ENCODE peak calls at places on chromosomes 7 and 10, in ten cellular contexts. K is amygdala; R is CD8-positive, alpha-beta memory T cell; O is SIG-M5; E is A673; C is NCI-H526; J is astrocyte; A is H9; D is NCI-H1436; Q is GM20000. H is an unnamed sample.

GRCh38 chr10:70726909-70727495 is 54.7 kb downstream of the ADAMTS14 start:
- DNase-seq in K (peak; percentile 19), R (no peak), O (no peak), E (no peak), C (no peak), J (no peak), A (no peak), D (no peak), Q (no peak), H (no peak)

GRCh38 chr10:102555781-102556328 is 52.1 kb downstream of the SUFU start:
- DNase-seq in K (no peak), R (no peak), O (no peak), E (no peak), C (no peak), J (peak; percentile 80), A (no peak), D (no peak), Q (no peak), H (no peak)

GRCh38 chr10:102540023-102540422 is 36.3 kb downstream of the SUFU start:
- DNase-seq in K (no peak), R (no peak), O (no peak), E (peak; percentile 30), C (no peak), J (no peak), A (no peak), D (no peak), Q (peak; percentile 35), H (no peak)

GRCh38 chr10:125060486-125060850 is 99.9 kb downstream of the CTBP2 start:
- DNase-seq in K (no peak), R (no peak), O (no peak), E (peak; percentile 54), C (no peak), J (peak; percentile 84), A (no peak), D (no peak), Q (no peak), H (no peak)

GRCh38 chr7:129990403-129991192 is 37.8 kb upstream of the UBE2H start:
- DNase-seq in K (no peak), R (no peak), O (no peak), E (no peak), C (no peak), J (peak; percentile 17), A (peak; percentile 37), D (no peak), Q (no peak), H (no peak)

GRCh38 chr10:118002581-118002980 is 44.2 kb downstream of the RAB11FIP2 start:
- DNase-seq in K (no peak), R (no peak), O (peak; percentile 38), E (peak; percentile 3), C (no peak), J (no peak), A (no peak), D (no peak), Q (no peak), H (no peak)

GRCh38 chr10:48363617-48364355 is 57.3 kb downstream of the MAPK8 start:
- DNase-seq in K (no peak), R (peak; percentile 8), O (no peak), E (peak; percentile 82), C (peak; percentile 35), J (peak; percentile 55), A (no peak), D (peak; percentile 39), Q (peak; percentile 42), H (no peak)

GRCh38 chr10:116132716-116133420 is 140.1 kb downstream of the GFRA1 start:
- DNase-seq in K (no peak), R (no peak), O (no peak), E (no peak), C (no peak), J (no peak), A (no peak), D (no peak), Q (no peak), H (peak; percentile 29)

GRCh38 chr10:126651461-126651860 is 19.0 kb downstream of the C10orf90 start:
- DNase-seq in K (no peak), R (no peak), O (no peak), E (no peak), C (no peak), J (no peak), A (no peak), D (no peak), Q (no peak), H (no peak)

GRCh38 chr7:3979956-3980643 is 679.0 kb downstream of the SDK1 start:
- DNase-seq in K (no peak), R (no peak), O (no peak), E (no peak), C (no peak), J (peak; percentile 73), A (no peak), D (no peak), Q (no peak), H (no peak)

GRCh38 chr10:86389441-86390193 is 23.0 kb upstream of the GRID1 start:
- DNase-seq in K (no peak), R (no peak), O (no peak), E (no peak), C (no peak), J (no peak), A (peak; percentile 94), D (no peak), Q (peak; percentile 89), H (peak; percentile 83)

GRCh38 chr7:30147785-30148184 is 13.0 kb downstream of the MTURN start:
- DNase-seq in K (no peak), R (no peak), O (no peak), E (no peak), C (no peak), J (no peak), A (no peak), D (no peak), Q (no peak), H (no peak)

GRCh38 chr10:120422459-120422858 is 34.6 kb upstream of the PLPP4 start:
- DNase-seq in K (no peak), R (no peak), O (no peak), E (no peak), C (no peak), J (peak; percentile 97), A (no peak), D (no peak), Q (no peak), H (no peak)

GRCh38 chr7:680411-681127 is 45.9 kb upstream of the DNAAF5 start:
- DNase-seq in K (no peak), R (no peak), O (no peak), E (no peak), C (no peak), J (no peak), A (no peak), D (no peak), Q (no peak), H (no peak)

GRCh38 chr7:7742223-7742622 is 23.8 kb upstream of the RPA3 start:
- DNase-seq in K (no peak), R (no peak), O (no peak), E (no peak), C (no peak), J (no peak), A (peak; percentile 48), D (no peak), Q (no peak), H (no peak)

GRCh38 chr10:75487087-75487784 is 55.8 kb downstream of the LRMDA start:
- DNase-seq in K (no peak), R (no peak), O (no peak), E (no peak), C (no peak), J (peak; percentile 68), A (no peak), D (no peak), Q (no peak), H (no peak)

GRCh38 chr7:129401968-129402860 is 32.0 kb upstream of the STRIP2 start:
- DNase-seq in K (no peak), R (no peak), O (no peak), E (peak; percentile 23), C (no peak), J (no peak), A (no peak), D (no peak), Q (peak; percentile 13), H (no peak)

GRCh38 chr10:1665681-1666080 is 71.6 kb downstream of the ADARB2 start:
- DNase-seq in K (no peak), R (no peak), O (no peak), E (no peak), C (no peak), J (no peak), A (no peak), D (no peak), Q (no peak), H (no peak)

GRCh38 chr10:52729259-52730104 is 43.1 kb downstream of the MBL2 start:
- DNase-seq in K (no peak), R (no peak), O (no peak), E (peak; percentile 54), C (no peak), J (peak; percentile 7), A (no peak), D (no peak), Q (peak; percentile 36), H (no peak)

GRCh38 chr7:27154901-27155815 is 1.3 kb downstream of the HOXA7 start:
- DNase-seq in K (no peak), R (no peak), O (no peak), E (no peak), C (no peak), J (no peak), A (no peak), D (no peak), Q (no peak), H (no peak)

GRCh38 chr10:27390681-27391080 is 113.4 kb upstream of the RAB18 start:
- DNase-seq in K (no peak), R (no peak), O (no peak), E (no peak), C (no peak), J (no peak), A (no peak), D (no peak), Q (no peak), H (no peak)

GRCh38 chr7:122413339-122413738 is 108.8 kb upstream of the FEZF1 start:
- DNase-seq in K (no peak), R (no peak), O (no peak), E (no peak), C (no peak), J (no peak), A (no peak), D (peak; percentile 32), Q (no peak), H (no peak)

GRCh38 chr10:79347894-79348639 is 798 bp downstream of the PPIF start:
- DNase-seq in K (no peak), R (peak; percentile 61), O (no peak), E (peak; percentile 68), C (no peak), J (peak; percentile 51), A (peak; percentile 52), D (no peak), Q (peak; percentile 88), H (no peak)

GRCh38 chr7:158824028-158824427 is 5.3 kb downstream of the ESYT2 start:
- DNase-seq in K (no peak), R (peak; percentile 73), O (peak; percentile 81), E (no peak), C (no peak), J (no peak), A (no peak), D (no peak), Q (peak; percentile 64), H (peak; percentile 37)

GRCh38 chr7:84647797-84648762 is 453.5 kb upstream of the SEMA3A start:
- DNase-seq in K (no peak), R (no peak), O (no peak), E (peak; percentile 22), C (no peak), J (peak; percentile 90), A (no peak), D (no peak), Q (no peak), H (no peak)

GRCh38 chr10:124732931-124733536 is 11.1 kb downstream of the FAM53B start:
- DNase-seq in K (no peak), R (no peak), O (no peak), E (no peak), C (no peak), J (peak; percentile 44), A (peak; percentile 21), D (no peak), Q (peak; percentile 58), H (no peak)

GRCh38 chr7:150846291-150847115 is 5.8 kb upstream of the AOC1 start:
- DNase-seq in K (no peak), R (no peak), O (no peak), E (no peak), C (no peak), J (no peak), A (peak; percentile 21), D (no peak), Q (no peak), H (no peak)

GRCh38 chr10:94443052-94443451 is 40.7 kb downstream of the TBC1D12 start:
- DNase-seq in K (no peak), R (no peak), O (no peak), E (no peak), C (no peak), J (no peak), A (no peak), D (no peak), Q (no peak), H (no peak)

H was measured in esophagus muscularis mucosa.